ENCODE peak calls at places on chromosomes 11 and 22, in six cellular contexts. C is fibroblast of lung, P is ovary, J is mammary epithelial cell, G is H1, H is mesenchymal stem cell. F is an unnamed sample.

GRCh38 chr11:111310088-111310487 is 11.7 kb downstream of the POU2AF3 start:
- DNase-seq in C (no peak), P (no peak), J (peak; percentile 28), G (no peak), H (no peak), F (no peak)

GRCh38 chr11:134949121-134949591 is 537.1 kb upstream of the B3GAT1 start:
- DNase-seq in C (peak; percentile 90), P (no peak), J (no peak), G (no peak), H (peak; percentile 83), F (peak; percentile 72)

GRCh38 chr11:72138821-72139390 is 3.4 kb downstream of the FOLR3 start:
- DNase-seq in C (no peak), P (no peak), J (no peak), G (no peak), H (no peak), F (no peak)

GRCh38 chr11:7977251-7977917 is 9.8 kb upstream of the EIF3F start:
- DNase-seq in C (peak; percentile 91), P (no peak), J (peak; percentile 65), G (no peak), H (peak; percentile 63), F (peak; percentile 74)

GRCh38 chr11:606245-606644 is 9.5 kb downstream of the IRF7 start:
- DNase-seq in C (peak; percentile 72), P (peak; percentile 81), J (peak; percentile 89), G (no peak), H (no peak), F (no peak)

GRCh38 chr22:20061481-20061861 is 18.6 kb upstream of the DGCR8 start:
- DNase-seq in C (peak; percentile 56), P (no peak), J (no peak), G (no peak), H (no peak), F (no peak)

GRCh38 chr11:78202733-78203167 is 14.0 kb downstream of the USP35 start:
- DNase-seq in C (no peak), P (no peak), J (no peak), G (no peak), H (no peak), F (no peak)

GRCh38 chr11:120675171-120675570 is 163.6 kb downstream of the GRIK4 start:
- DNase-seq in C (peak; percentile 37), P (no peak), J (no peak), G (no peak), H (peak; percentile 3), F (no peak)

GRCh38 chr11:125263268-125263790 is 98.8 kb downstream of the PKNOX2 start:
- DNase-seq in C (peak; percentile 100), P (peak; percentile 97), J (peak; percentile 13), G (peak; percentile 94), H (peak; percentile 100), F (peak; percentile 100)

GRCh38 chr11:34784318-34784841 is 131.8 kb downstream of the APIP start:
- DNase-seq in C (no peak), P (no peak), J (peak; percentile 32), G (no peak), H (no peak), F (no peak)

GRCh38 chr22:48535868-48536690 is 1291.6 kb downstream of the BRD1 start:
- DNase-seq in C (peak; percentile 11), P (no peak), J (no peak), G (no peak), H (no peak), F (no peak)

GRCh38 chr22:49965291-49966040 is 4.9 kb downstream of the PIM3 start:
- DNase-seq in C (no peak), P (peak; percentile 16), J (no peak), G (no peak), H (no peak), F (no peak)

GRCh38 chr11:96254087-96254486 is 88.9 kb downstream of the MAML2 start:
- DNase-seq in C (peak; percentile 90), P (no peak), J (peak; percentile 65), G (no peak), H (peak; percentile 69), F (peak; percentile 76)

GRCh38 chr11:6856871-6857270 is 6.0 kb upstream of the OR10A2 start:
- DNase-seq in C (peak; percentile 0), P (no peak), J (peak; percentile 54), G (no peak), H (no peak), F (no peak)

GRCh38 chr11:40417627-40418026 is 1041.8 kb downstream of the LRRC4C start:
- DNase-seq in C (no peak), P (no peak), J (no peak), G (no peak), H (no peak), F (no peak)

GRCh38 chr22:46753360-46753759 is 9.1 kb upstream of the TBC1D22A start:
- DNase-seq in C (no peak), P (no peak), J (no peak), G (no peak), H (no peak), F (no peak)

GRCh38 chr11:124873980-124874379 is 8.7 kb downstream of the ROBO3 start:
- DNase-seq in C (no peak), P (no peak), J (no peak), G (no peak), H (no peak), F (no peak)

GRCh38 chr11:59776210-59777066 is 21.3 kb downstream of the STX3 start:
- DNase-seq in C (peak; percentile 84), P (no peak), J (peak; percentile 93), G (no peak), H (peak; percentile 55), F (peak; percentile 61)

GRCh38 chr11:59779487-59779886 is 24.3 kb downstream of the STX3 start:
- DNase-seq in C (no peak), P (no peak), J (no peak), G (no peak), H (no peak), F (no peak)

GRCh38 chr11:59778122-59778521 is 22.9 kb downstream of the STX3 start:
- DNase-seq in C (no peak), P (no peak), J (no peak), G (no peak), H (no peak), F (no peak)

GRCh38 chr11:59773082-59773438 is 17.9 kb downstream of the STX3 start:
- DNase-seq in C (no peak), P (no peak), J (no peak), G (no peak), H (no peak), F (no peak)

DNA sequence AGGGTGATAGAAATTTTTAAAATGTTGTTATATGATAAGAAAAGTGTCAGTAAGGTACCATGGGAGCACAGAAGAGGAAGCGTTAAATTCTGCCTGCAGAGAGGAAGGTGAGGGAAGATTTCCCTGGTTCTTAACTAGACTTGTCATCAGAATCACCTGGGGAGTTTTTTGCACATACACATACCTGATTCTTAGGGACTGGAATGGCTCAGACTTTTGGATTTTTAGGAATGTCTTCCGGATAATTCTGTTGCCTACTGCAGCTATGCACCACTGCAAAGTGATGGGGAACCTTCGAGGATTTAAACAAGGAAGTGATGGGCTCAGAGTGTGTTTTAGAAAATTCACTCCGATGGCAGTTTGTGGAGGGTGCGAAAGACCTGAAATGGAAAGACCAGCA is 21.9 kb downstream of the STX3 start:
- DNase-seq in C (no peak), P (no peak), J (no peak), G (no peak), H (no peak), F (no peak)
- H3K27ac ChIP-seq in C (no peak overlapping the region), P (no peak overlapping the region), J (no peak overlapping the region), G (no peak overlapping the region), H (peak overlapping the region; percentile 65), F (no peak overlapping the region)

DNA sequence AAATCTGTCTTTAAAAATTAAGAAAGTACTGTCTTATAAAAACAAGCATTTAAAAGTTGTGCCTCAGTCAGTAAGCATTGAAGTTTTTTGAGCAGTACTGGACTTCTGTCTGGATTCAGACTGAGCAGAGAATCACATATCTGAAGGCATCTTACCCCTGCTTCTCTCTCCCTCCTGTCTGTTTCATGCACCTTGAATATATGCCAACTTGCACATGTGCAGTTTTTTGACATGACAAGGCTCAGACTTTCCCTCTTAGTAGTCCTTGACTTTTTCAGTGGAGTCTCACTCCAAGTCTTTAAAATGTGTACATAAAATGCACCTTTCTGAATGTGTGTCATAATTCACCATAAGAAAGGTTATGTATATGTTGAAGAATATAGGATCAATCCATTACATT is 19.8 kb downstream of the SPECC1L start:
- DNase-seq in C (peak; percentile 50), P (no peak), J (no peak), G (no peak), H (no peak), F (no peak)
- H3K27ac ChIP-seq in C (peak overlapping the region; percentile 50), P (no peak overlapping the region), J (no peak overlapping the region), G (no peak overlapping the region), H (no peak overlapping the region), F (no peak overlapping the region)

GRCh38 chr11:113370634-113371033 is 16.9 kb upstream of the ANKK1 start:
- DNase-seq in C (no peak), P (no peak), J (no peak), G (no peak), H (no peak), F (no peak)

GRCh38 chr11:113373981-113374560 is 13.5 kb upstream of the ANKK1 start:
- DNase-seq in C (no peak), P (no peak), J (no peak), G (no peak), H (no peak), F (no peak)

GRCh38 chr11:113375402-113375801 is 12.2 kb upstream of the ANKK1 start:
- DNase-seq in C (no peak), P (no peak), J (no peak), G (no peak), H (no peak), F (no peak)

GRCh38 chr11:113372317-113372716 is 15.3 kb upstream of the ANKK1 start:
- DNase-seq in C (no peak), P (no peak), J (no peak), G (no peak), H (no peak), F (no peak)

DNA sequence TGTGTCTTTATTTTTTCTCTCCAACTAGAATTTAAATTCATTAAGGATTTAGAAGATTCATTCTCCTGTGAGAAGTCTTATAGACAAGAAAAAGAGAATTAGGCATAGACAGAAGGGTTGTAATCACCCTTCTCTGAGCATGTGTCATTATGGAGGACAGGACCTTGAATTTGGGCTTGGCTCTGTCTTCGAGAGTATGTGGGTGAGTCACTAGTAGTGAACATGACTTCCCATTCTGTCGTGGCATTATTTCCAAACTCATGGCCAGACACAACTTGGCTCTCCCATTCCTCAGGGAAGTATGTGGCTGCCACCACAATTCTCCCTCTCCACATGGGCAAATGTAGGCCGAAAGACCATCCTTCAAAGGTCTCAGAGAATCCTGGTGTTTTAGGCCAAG is 14.3 kb upstream of the ANKK1 start:
- DNase-seq in C (peak; percentile 80), P (no peak), J (peak; percentile 79), G (no peak), H (peak; percentile 41), F (peak; percentile 15)
- H3K27ac ChIP-seq in C (no peak overlapping the region), P (no peak overlapping the region), J (peak overlapping the region; percentile 60), G (no peak overlapping the region), H (no peak overlapping the region), F (no peak overlapping the region)

GRCh38 chr11:117874253-117874909 is 2.1 kb downstream of the FXYD6 start:
- DNase-seq in C (no peak), P (no peak), J (no peak), G (no peak), H (no peak), F (no peak)

GRCh38 chr11:117874910-117875396 is 1.5 kb downstream of the FXYD6 start:
- DNase-seq in C (no peak), P (no peak), J (no peak), G (no peak), H (no peak), F (no peak)

GRCh38 chr11:117876341-117877119 is at the start of gene FXYD6:
- DNase-seq in C (peak; percentile 42), P (peak; percentile 82), J (no peak), G (no peak), H (peak; percentile 74), F (no peak)

GRCh38 chr11:117876049-117876340 is 463 bp downstream of the FXYD6 start:
- DNase-seq in C (no peak), P (no peak), J (no peak), G (no peak), H (peak; percentile 35), F (no peak)

GRCh38 chr11:117875397-117876048 is 935 bp downstream of the FXYD6 start:
- DNase-seq in C (no peak), P (peak; percentile 46), J (no peak), G (no peak), H (peak; percentile 29), F (no peak)
- H3K27ac ChIP-seq in C (no peak overlapping the region), P (peak overlapping the region; percentile 86), J (no peak overlapping the region), G (no peak overlapping the region), H (no peak overlapping the region), F (no peak overlapping the region)

F was measured in brain microvascular endothelial cell.